ENCODE peak calls at places on chromosome 9, in four cellular contexts. U is SK-N-SH, W is BE2C, X is ascending aorta. V is an unnamed sample.

GRCh38 chr9:98189412-98189811 is 3.0 kb downstream of the CORO2A start:
- DNase-seq in U (no peak), W (no peak), X (no peak), V (no peak)

GRCh38 chr9:121350993-121351561 is 19.0 kb downstream of the STOM start:
- DNase-seq in U (peak; percentile 49), W (peak; percentile 52), X (no peak), V (no peak)

GRCh38 chr9:20255052-20255451 is 367.2 kb downstream of the MLLT3 start:
- DNase-seq in U (peak; percentile 45), W (no peak), X (no peak), V (no peak)

GRCh38 chr9:73011346-73011745 is 58.5 kb upstream of the ALDH1A1 start:
- DNase-seq in U (no peak), W (no peak), X (no peak), V (no peak)

GRCh38 chr9:124242331-124243194 is 15.2 kb upstream of the NEK6 start:
- DNase-seq in U (no peak), W (no peak), X (no peak), V (peak; percentile 67)

GRCh38 chr9:15873573-15874177 is 320.8 kb downstream of the CCDC171 start:
- DNase-seq in U (peak; percentile 35), W (no peak), X (no peak), V (no peak)

GRCh38 chr9:91837982-91838731 is 111.9 kb downstream of the ROR2 start:
- DNase-seq in U (no peak), W (peak; percentile 75), X (no peak), V (peak; percentile 50)

GRCh38 chr9:70601000-70601929 is 186.8 kb upstream of the KLF9 start:
- DNase-seq in U (peak; percentile 70), W (peak; percentile 96), X (peak; percentile 87), V (peak; percentile 49)

GRCh38 chr9:11931109-11931508 is 762.1 kb upstream of the TYRP1 start:
- DNase-seq in U (no peak), W (no peak), X (no peak), V (no peak)

GRCh38 chr9:1604942-1605560 is 410.1 kb upstream of the SMARCA2 start:
- DNase-seq in U (peak; percentile 9), W (no peak), X (no peak), V (peak; percentile 41)

GRCh38 chr9:110173322-110173642 is 34.7 kb downstream of the C9orf152 start:
- DNase-seq in U (no peak), W (no peak), X (no peak), V (no peak)

GRCh38 chr9:70031141-70031545 is 12.5 kb upstream of the MAMDC2 start:
- DNase-seq in U (no peak), W (no peak), X (no peak), V (no peak)

GRCh38 chr9:16278420-16278999 is 592.0 kb downstream of the BNC2 start:
- DNase-seq in U (peak; percentile 44), W (no peak), X (no peak), V (peak; percentile 21)

GRCh38 chr9:13990336-13990735 is 323.6 kb downstream of the NFIB start:
- DNase-seq in U (no peak), W (no peak), X (no peak), V (no peak)

GRCh38 chr9:13904746-13905145 is 409.2 kb downstream of the NFIB start:
- DNase-seq in U (no peak), W (no peak), X (no peak), V (no peak)

GRCh38 chr9:84137968-84138367 is 157.4 kb downstream of the RMI1 start:
- DNase-seq in U (no peak), W (no peak), X (no peak), V (no peak)

GRCh38 chr9:81632599-81632998 is 56.7 kb downstream of the TLE1 start:
- DNase-seq in U (no peak), W (no peak), X (no peak), V (no peak)

GRCh38 chr9:91151014-91151740 is 210.5 kb downstream of the AUH start:
- DNase-seq in U (no peak), W (no peak), X (no peak), V (no peak)

GRCh38 chr9:110969971-110970381 is 68.3 kb downstream of the LPAR1 start:
- DNase-seq in U (no peak), W (no peak), X (no peak), V (no peak)

DNA sequence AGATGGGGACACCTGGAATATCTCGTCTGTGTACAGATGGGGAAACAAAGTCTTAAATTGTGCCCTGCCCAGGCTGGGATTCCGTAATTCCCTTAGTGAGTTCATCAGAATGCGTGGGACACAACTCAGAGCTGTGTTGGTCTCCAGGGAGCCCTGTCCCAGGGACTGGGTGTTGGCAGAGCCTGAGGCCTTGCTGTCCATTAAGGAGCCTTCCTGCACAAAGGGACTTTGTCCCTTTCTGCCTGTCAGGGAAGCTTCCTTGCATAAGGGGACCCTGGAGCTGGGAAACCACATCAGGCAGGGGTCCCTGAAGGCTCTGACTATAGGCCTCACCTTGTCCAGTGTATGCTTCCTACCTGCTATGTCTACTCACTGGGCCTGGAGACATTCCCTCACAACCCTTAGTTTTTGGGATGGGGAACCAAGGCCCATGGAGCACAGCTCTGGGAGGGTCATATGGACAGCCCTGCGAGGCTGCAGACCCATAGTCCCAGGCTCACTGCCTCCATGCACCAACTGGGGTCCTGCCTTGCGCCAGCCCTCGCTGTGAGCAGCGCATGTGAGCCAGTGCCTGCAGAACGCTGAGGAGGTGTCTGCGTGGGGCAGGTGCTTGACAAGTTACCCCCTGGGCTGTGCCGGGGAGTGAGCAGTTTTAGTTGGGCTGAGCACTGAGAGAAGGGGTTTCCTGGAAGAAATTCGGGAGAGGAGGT is 1.6 kb downstream of the CARD19 start:
- DNase-seq in U (no peak), W (no peak), X (peak; percentile 5), V (peak; percentile 45)
- H3K4me1 ChIP-seq in U (peaks cover 24% of the 10 kb centered on the region), W (peaks cover 3% of the 10 kb centered on the region), X (peaks cover 39% of the 10 kb centered on the region), V (peaks cover 7% of the 10 kb centered on the region)

GRCh38 chr9:130266236-130267098 is 907 bp downstream of the HMCN2 start:
- DNase-seq in U (no peak), W (no peak), X (no peak), V (peak; percentile 84)
- H3K4me1 ChIP-seq in U (no peaks in the 10 kb centered on the region), W (peaks cover 7% of the 10 kb centered on the region), X (peaks cover 8% of the 10 kb centered on the region), V (no peaks in the 10 kb centered on the region)

GRCh38 chr9:134326754-134327526 is 685 bp downstream of the RXRA start:
- DNase-seq in U (peak; percentile 84), W (peak; percentile 49), X (no peak), V (peak; percentile 74)
- H3K4me1 ChIP-seq in U (peaks cover 35% of the 10 kb centered on the region), W (peaks cover 9% of the 10 kb centered on the region), X (peaks cover 66% of the 10 kb centered on the region), V (peaks cover 28% of the 10 kb centered on the region)

GRCh38 chr9:113220467-113221002 is 542 bp downstream of the FKBP15 start:
- DNase-seq in U (no peak), W (no peak), X (no peak), V (no peak)

GRCh38 chr9:113221003-113221799 is at the start of the genes FKBP15 and SLC31A1:
- DNase-seq in U (peak; percentile 96), W (peak; percentile 98), X (peak; percentile 95), V (peak; percentile 99)

GRCh38 chr9:113221800-113222481 is 597 bp downstream of the SLC31A1 start:
- DNase-seq in U (peak; percentile 22), W (no peak), X (no peak), V (no peak)

GRCh38 chr9:113223963-113224362 is 2.6 kb downstream of the SLC31A1 start:
- DNase-seq in U (no peak), W (no peak), X (no peak), V (no peak)

GRCh38 chr9:113222482-113222841 is 1.1 kb downstream of the SLC31A1 start:
- DNase-seq in U (no peak), W (no peak), X (no peak), V (peak; percentile 55)
- H3K4me1 ChIP-seq in U (peaks cover 16% of the 10 kb centered on the region), W (no peaks in the 10 kb centered on the region), X (peaks cover 15% of the 10 kb centered on the region), V (peaks cover 4% of the 10 kb centered on the region)

GRCh38 chr9:136856541-136857141 is 4.5 kb downstream of the MAMDC4 start:
- DNase-seq in U (no peak), W (peak; percentile 13), X (no peak), V (peak; percentile 48)

GRCh38 chr9:136854113-136854841 is 2.1 kb downstream of the MAMDC4 start:
- DNase-seq in U (no peak), W (peak; percentile 17), X (no peak), V (peak; percentile 59)

GRCh38 chr9:136854842-136855460 is 2.8 kb downstream of the MAMDC4 start:
- DNase-seq in U (no peak), W (peak; percentile 17), X (no peak), V (no peak)

GRCh38 chr9:136856078-136856474 is 3.9 kb downstream of the MAMDC4 start:
- DNase-seq in U (no peak), W (no peak), X (no peak), V (peak; percentile 41)

DNA sequence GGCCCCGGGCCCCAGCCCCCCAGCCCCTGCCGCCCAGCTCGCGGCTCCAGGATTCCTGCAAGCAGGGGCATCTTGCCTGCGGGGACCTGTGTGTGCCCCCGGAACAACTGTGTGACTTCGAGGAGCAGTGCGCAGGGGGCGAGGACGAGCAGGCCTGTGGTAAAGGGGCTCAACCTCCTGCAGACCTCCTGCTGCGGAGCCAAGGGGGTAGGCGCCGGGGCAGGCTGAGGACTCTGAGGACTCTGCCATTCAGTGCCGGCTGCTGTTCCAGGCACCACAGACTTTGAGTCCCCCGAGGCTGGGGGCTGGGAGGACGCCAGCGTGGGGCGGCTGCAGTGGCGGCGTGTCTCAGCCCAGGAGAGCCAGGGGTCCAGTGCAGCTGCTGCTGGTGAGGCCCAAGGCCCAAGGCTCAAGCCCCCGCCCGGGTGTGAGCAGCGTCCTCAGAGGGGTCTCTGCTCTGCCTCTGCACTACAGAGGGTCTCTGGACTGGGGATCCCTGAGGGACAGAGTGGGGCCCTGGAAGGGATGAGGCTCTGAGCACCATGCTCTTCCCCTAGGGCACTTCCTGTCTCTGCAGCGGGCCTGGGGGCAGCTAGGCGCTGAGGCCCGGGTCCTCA is 3.4 kb downstream of the MAMDC4 start:
- DNase-seq in U (no peak), W (peak; percentile 66), X (no peak), V (peak; percentile 51)
- H3K4me1 ChIP-seq in U (peaks cover 3% of the 10 kb centered on the region), W (peaks cover 24% of the 10 kb centered on the region), X (peaks cover 17% of the 10 kb centered on the region), V (no peaks in the 10 kb centered on the region)

GRCh38 chr9:136110082-136111061 is 8.3 kb downstream of the TMEM250 start:
- DNase-seq in U (no peak), W (no peak), X (no peak), V (peak; percentile 79)
- H3K4me1 ChIP-seq in U (peaks cover 31% of the 10 kb centered on the region), W (peaks cover 50% of the 10 kb centered on the region), X (peaks cover 27% of the 10 kb centered on the region), V (no peaks in the 10 kb centered on the region)

GRCh38 chr9:136329211-136329627 is 1.9 kb downstream of the GPSM1 start:
- DNase-seq in U (no peak), W (no peak), X (no peak), V (no peak)
- H3K4me1 ChIP-seq in U (peaks cover 24% of the 10 kb centered on the region), W (peaks cover 14% of the 10 kb centered on the region), X (peaks cover 27% of the 10 kb centered on the region), V (peaks cover 17% of the 10 kb centered on the region)

V was measured in endodermal cell.